ENCODE peak calls at places on chromosome 9, in six cellular contexts. C, M, X, V, K and S are unnamed samples.

GRCh38 chr9:128819716-128820664 is 1.7 kb downstream of the ENDOG start:
- DNase-seq in C (peak; percentile 75), M (no peak), X (peak; percentile 67), V (no peak), K (no peak), S (no peak)

GRCh38 chr9:131773911-131774379 is 34.1 kb upstream of the RAPGEF1 start:
- DNase-seq in C (peak; percentile 18), M (peak; percentile 73), X (no peak), V (no peak), K (no peak), S (peak; percentile 88)

GRCh38 chr9:31372796-31373587 is 1011.5 kb upstream of the ACO1 start:
- DNase-seq in C (no peak), M (no peak), X (no peak), V (no peak), K (no peak), S (no peak)

GRCh38 chr9:134165357-134166315 is 1.3 kb upstream of the RNU6ATAC start:
- DNase-seq in C (no peak), M (no peak), X (no peak), V (peak; percentile 67), K (peak; percentile 40), S (peak; percentile 67)

GRCh38 chr9:12884736-12885395 is 110.0 kb downstream of the LURAP1L start:
- DNase-seq in C (no peak), M (peak; percentile 9), X (no peak), V (no peak), K (no peak), S (no peak)

GRCh38 chr9:89507626-89508025 is 9.7 kb upstream of the SEMA4D start:
- DNase-seq in C (no peak), M (no peak), X (no peak), V (no peak), K (no peak), S (no peak)

GRCh38 chr9:114169940-114170791 is 14.8 kb downstream of the COL27A1 start:
- DNase-seq in C (no peak), M (no peak), X (no peak), V (no peak), K (no peak), S (no peak)

GRCh38 chr9:104944356-104944755 is 16.4 kb upstream of the ABCA1 start:
- DNase-seq in C (no peak), M (no peak), X (no peak), V (no peak), K (no peak), S (no peak)

GRCh38 chr9:27247756-27248155 is 49.2 kb downstream of the EQTN start:
- DNase-seq in C (no peak), M (peak; percentile 38), X (no peak), V (peak; percentile 59), K (no peak), S (peak; percentile 80)

GRCh38 chr9:69028754-69029153 is 6.8 kb upstream of the FXN start:
- DNase-seq in C (no peak), M (no peak), X (no peak), V (no peak), K (no peak), S (no peak)

GRCh38 chr9:7086389-7086788 is 328.6 kb downstream of the KDM4C start:
- DNase-seq in C (no peak), M (no peak), X (no peak), V (no peak), K (no peak), S (no peak)

GRCh38 chr9:132166599-132166998 is 4.7 kb downstream of the NTNG2 start:
- DNase-seq in C (no peak), M (no peak), X (no peak), V (no peak), K (no peak), S (peak; percentile 87)

GRCh38 chr9:134592819-134593200 is 48.8 kb upstream of the COL5A1 start:
- DNase-seq in C (no peak), M (no peak), X (no peak), V (no peak), K (no peak), S (no peak)

GRCh38 chr9:123923377-123923776 is 6.5 kb downstream of the DENND1A start:
- DNase-seq in C (no peak), M (no peak), X (no peak), V (no peak), K (no peak), S (no peak)
- H3K27ac ChIP-seq in C (no peak overlapping the region), M (no peak overlapping the region), X (no peak overlapping the region), V (no peak overlapping the region), K (no peak overlapping the region), S (no peak overlapping the region)

GRCh38 chr9:136345281-136346156 is 18.0 kb downstream of the DNLZ start:
- DNase-seq in C (peak; percentile 71), M (peak; percentile 71), X (peak; percentile 89), V (peak; percentile 84), K (peak; percentile 73), S (peak; percentile 91)
- TF ChIP-seq CTCF in C (peak; percentile 56), M (peak; percentile 50), X (peak; percentile 39), V (peak; percentile 61), K (peak; percentile 30), S (peak; percentile 73)

DNA sequence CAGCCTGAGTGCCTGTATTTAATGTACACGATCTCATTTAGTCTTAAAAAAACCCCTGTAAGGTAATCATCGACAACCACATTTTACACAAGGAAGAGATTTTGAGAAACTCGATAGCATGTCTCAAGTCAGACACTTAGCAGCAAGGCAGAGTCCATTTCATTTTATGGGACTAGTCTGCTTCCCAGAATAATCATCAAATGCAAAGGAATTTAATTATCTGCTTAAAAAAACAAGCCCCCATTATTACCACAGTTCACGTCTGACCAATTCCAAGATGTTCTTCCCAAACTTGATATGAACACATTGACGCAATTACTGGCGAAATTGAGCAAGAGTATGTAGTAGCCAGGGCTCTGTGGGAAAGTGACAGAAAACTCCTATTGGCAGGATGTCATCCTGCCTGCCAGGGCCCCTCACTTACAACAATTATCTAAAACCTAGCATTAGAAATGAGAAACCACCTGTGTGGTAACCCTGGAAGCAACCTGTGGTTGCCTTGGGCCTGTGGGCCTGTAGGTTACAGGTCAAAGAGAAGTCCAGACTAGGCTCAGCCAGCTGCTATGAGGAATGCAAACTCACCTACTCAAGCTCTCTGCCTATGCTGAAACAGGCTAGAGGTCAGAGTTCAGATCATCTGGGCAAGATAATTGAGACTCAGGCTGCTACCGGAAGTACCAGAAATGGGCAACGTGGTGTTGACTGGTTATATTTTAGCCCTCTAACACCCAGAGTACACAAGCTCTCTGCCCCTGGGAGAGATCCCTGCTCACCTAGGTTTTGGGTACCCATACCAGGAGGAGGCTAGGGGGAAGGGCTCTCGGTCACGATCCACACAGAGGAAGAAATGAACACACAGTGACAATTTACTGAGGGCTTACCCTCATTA is 1.6 kb downstream of the B4GALT1 start:
- DNase-seq in C (peak; percentile 57), M (peak; percentile 72), X (no peak), V (no peak), K (no peak), S (peak; percentile 56)
- H3K27ac ChIP-seq in C (peak overlapping the region; percentile 96), M (peak overlapping the region; percentile 96), X (peak overlapping the region; percentile 80), V (peak overlapping the region; percentile 97), K (peak overlapping the region; percentile 95), S (no peak overlapping the region)

GRCh38 chr9:73565833-73566465 is 414.3 kb downstream of the ANXA1 start:
- DNase-seq in C (no peak), M (no peak), X (peak; percentile 65), V (no peak), K (no peak), S (peak; percentile 83)
- TF ChIP-seq CTCF in C (no peak), M (peak; percentile 33), X (peak; percentile 69), V (peak; percentile 26), K (no peak), S (peak; percentile 89)

GRCh38 chr9:91840469-91840868 is 109.6 kb downstream of the ROR2 start:
- DNase-seq in C (no peak), M (no peak), X (no peak), V (no peak), K (no peak), S (peak; percentile 45)
- H3K27ac ChIP-seq in C (no peak overlapping the region), M (no peak overlapping the region), X (no peak overlapping the region), V (no peak overlapping the region), K (no peak overlapping the region), S (no peak overlapping the region)